ENCODE peak calls at places on chromosomes 6 and 20, in five cellular contexts. A is stimulated activated CD4-positive, alpha-beta T cell treated with anti-CD3 and anti-CD28 coated beads, Interleukin-4, amount 100 ng/mL, for 48 hours; I is adipocyte; F is T-helper 2 cell; G is NCI-H1694. Y is an unnamed sample.

GRCh38 chr6:80508885-80509630 is 402.6 kb downstream of the BCKDHB start:
- DNase-seq in A (no peak), I (peak; percentile 62), F (no peak), G (no peak), Y (no peak)

GRCh38 chr6:1176595-1176994 is 135.3 kb upstream of the FOXQ1 start:
- DNase-seq in A (no peak), I (peak; percentile 29), F (no peak), G (no peak), Y (no peak)

GRCh38 chr20:37364013-37364926 is 18.3 kb downstream of the SRC start:
- DNase-seq in A (no peak), I (no peak), F (no peak), G (no peak), Y (no peak)

GRCh38 chr6:32581275-32582095 is 8.2 kb downstream of the HLA-DRB1 start:
- DNase-seq in A (no peak), I (no peak), F (no peak), G (no peak), Y (no peak)

GRCh38 chr6:97189767-97190166 is 93.2 kb downstream of the MMS22L start:
- DNase-seq in A (no peak), I (peak; percentile 61), F (no peak), G (no peak), Y (no peak)

GRCh38 chr6:170222498-170223471 is 68.1 kb downstream of the DLL1 start:
- DNase-seq in A (no peak), I (no peak), F (no peak), G (peak; percentile 27), Y (no peak)

GRCh38 chr6:119467478-119468081 is 118.0 kb upstream of the MAN1A1 start:
- DNase-seq in A (no peak), I (peak; percentile 69), F (no peak), G (no peak), Y (no peak)

GRCh38 chr6:164695896-164696295 is 613.5 kb downstream of the C6orf118 start:
- DNase-seq in A (no peak), I (no peak), F (no peak), G (no peak), Y (no peak)

GRCh38 chr6:48229849-48230248 is 118.9 kb upstream of the PTCHD4 start:
- DNase-seq in A (no peak), I (peak; percentile 19), F (no peak), G (no peak), Y (no peak)